ENCODE peak calls at places on chromosomes 2 and 18, in nine cellular contexts. W, A, K, H, V, B, Z, P and R are unnamed samples. For H3K36me3 and H3K27me3, the result is how much of the 10 kb centered on the place peaks cover.

GRCh38 chr18:63366270-63366990 is 576 bp downstream of the KDSR start:
- DNase-seq in W (peak), B (peak), A (peak), H (peak), V (peak), Z (peak), K (peak), P (peak), R (peak)

GRCh38 chr2:11630855-11631254 is 39.1 kb downstream of the NTSR2 start:
- DNase-seq in A (no peak), K (no peak), P (no peak), V (no peak), H (no peak), B (no peak), W (no peak), Z (no peak), R (no peak)

GRCh38 chr2:207937818-207938217 is 87.5 kb downstream of the PLEKHM3 start:
- DNase-seq in P (no peak), Z (no peak), W (no peak), V (no peak), K (no peak), B (no peak), A (no peak), H (no peak), R (no peak)

GRCh38 chr18:61154866-61155265 is 178.4 kb upstream of the CDH20 start:
- DNase-seq in V (no peak), Z (no peak), B (no peak), W (no peak), K (no peak), H (no peak), P (no peak), A (no peak), R (no peak)

GRCh38 chr2:145040433-145040832 is 520.5 kb upstream of the ZEB2 start:
- DNase-seq in H (no peak), K (no peak), P (no peak), V (no peak), B (no peak), Z (no peak), W (no peak), A (no peak), R (no peak)

GRCh38 chr2:120797421-120798289 is 62.0 kb downstream of the GLI2 start:
- DNase-seq in K (no peak), P (no peak), Z (no peak), H (no peak), A (no peak), B (peak), V (no peak), W (no peak), R (peak)

GRCh38 chr18:44518666-44519065 is 162.0 kb upstream of the SETBP1 start:
- DNase-seq in H (no peak), V (no peak), P (no peak), K (no peak), A (no peak), W (no peak), B (no peak), Z (no peak), R (no peak)

GRCh38 chr2:110840508-110840907 is 108.1 kb downstream of the ACOXL start:
- DNase-seq in V (no peak), K (no peak), A (no peak), B (no peak), Z (no peak), H (no peak), W (no peak), P (no peak), R (no peak)

GRCh38 chr18:22883827-22884226 is 49.3 kb upstream of the RBBP8 start:
- DNase-seq in A (no peak), H (no peak), B (no peak), K (no peak), P (no peak), W (no peak), V (no peak), Z (no peak), R (no peak)

GRCh38 chr2:159026170-159026569 is 57.7 kb downstream of the TANC1 start:
- DNase-seq in A (no peak), Z (no peak), K (no peak), H (no peak), V (no peak), B (no peak), P (no peak), W (no peak), R (no peak)

GRCh38 chr2:73415906-73416305 is 30.3 kb downstream of the ALMS1 start:
- DNase-seq in B (no peak), A (no peak), W (no peak), V (no peak), P (no peak), K (no peak), Z (no peak), H (no peak), R (no peak)

GRCh38 chr18:63363951-63364350 is 3.1 kb downstream of the KDSR start:
- DNase-seq in Z (no peak), B (no peak), H (no peak), A (no peak), K (no peak), V (no peak), P (peak), W (no peak), R (no peak)

GRCh38 chr2:9879455-9880194 is 36.4 kb downstream of the TAF1B start:
- DNase-seq in K (no peak), Z (no peak), P (no peak), W (no peak), V (no peak), A (no peak), H (no peak), B (no peak), R (no peak)

GRCh38 chr18:35662293-35663062 is 80.9 kb downstream of the GALNT1 start:
- DNase-seq in P (no peak), W (no peak), H (no peak), A (no peak), B (no peak), Z (no peak), K (no peak), V (no peak), R (no peak)

GRCh38 chr2:146312899-146313298 is 1531.9 kb upstream of the ACVR2A start:
- DNase-seq in P (no peak), V (no peak), H (no peak), A (peak), B (no peak), Z (no peak), K (no peak), W (peak), R (no peak)

GRCh38 chr2:40192864-40193669 is 258.8 kb downstream of the SLC8A1 start:
- DNase-seq in Z (no peak), A (no peak), B (no peak), K (no peak), H (peak), V (no peak), P (no peak), W (no peak), R (no peak)

GRCh38 chr2:238444242-238444641 is 17.5 kb downstream of the ASB1 start:
- DNase-seq in H (no peak), Z (no peak), A (no peak), W (no peak), B (no peak), K (no peak), V (no peak), P (no peak), R (no peak)
- H3K36me3 ChIP-seq in H (under half), Z (under half), A (under half), W (under half), B (under half), K (under half), V (half or more), P (under half), R (under half)

DNA sequence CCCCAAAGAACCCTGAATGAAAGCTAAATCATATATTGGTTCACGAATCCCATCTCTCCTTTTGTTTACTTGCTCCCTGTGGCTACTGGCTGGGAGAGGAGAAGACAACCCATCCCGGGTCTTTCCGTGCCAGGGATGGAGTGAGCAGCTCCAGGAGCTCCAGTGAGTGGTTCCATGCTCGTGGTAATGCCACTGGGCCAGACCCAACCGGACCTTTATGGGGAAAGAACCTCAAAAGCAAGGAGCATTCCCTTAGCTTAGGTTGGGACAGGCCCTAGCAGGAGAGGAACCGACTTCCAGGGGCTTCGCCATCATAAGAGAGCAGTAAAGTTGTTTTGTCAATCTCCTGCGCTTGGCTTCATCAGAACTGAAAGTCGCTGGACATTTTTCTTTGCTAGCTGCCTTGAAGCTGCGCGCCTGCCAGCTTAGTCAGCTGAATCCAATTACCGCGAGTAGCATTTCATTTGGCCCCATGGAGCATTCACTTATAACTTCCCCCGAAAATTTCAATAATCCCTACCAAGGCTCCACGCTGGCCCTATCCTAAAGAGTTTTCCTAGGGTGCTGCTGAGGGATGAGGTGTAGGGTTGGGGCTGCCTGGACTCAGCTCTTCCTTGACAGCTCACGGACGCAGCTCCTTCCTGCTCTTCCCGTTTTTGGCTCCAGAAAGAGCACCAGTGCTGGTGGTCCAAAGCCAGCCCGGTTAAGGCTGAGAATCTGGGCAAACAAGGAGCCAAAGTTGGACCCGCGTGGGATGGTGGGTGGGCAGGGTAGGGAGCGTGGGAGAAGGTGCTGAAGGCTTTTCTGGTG is 4.9 kb downstream of the HOXD3 start:
- DNase-seq in H (no peak), W (no peak), K (no peak), V (no peak), B (peak), Z (no peak), P (no peak), A (no peak), R (no peak)
- H3K27me3 ChIP-seq in H (half or more), W (half or more), K (under half), V (half or more), B (half or more), Z (under half), P (under half), A (half or more), R (half or more)

GRCh38 chr2:85063981-85064599 is 69.1 kb upstream of the TCF7L1 start:
- DNase-seq in H (no peak), K (no peak), Z (no peak), P (no peak), W (no peak), A (no peak), V (no peak), B (no peak), R (no peak)

GRCh38 chr2:85057236-85057635 is 76.0 kb upstream of the TCF7L1 start:
- DNase-seq in H (no peak), V (no peak), P (no peak), W (no peak), B (no peak), A (no peak), K (no peak), Z (no peak), R (no peak)

GRCh38 chr2:85053802-85054201 is 79.4 kb upstream of the TCF7L1 start:
- DNase-seq in P (no peak), H (peak), W (peak), K (no peak), B (peak), V (peak), Z (peak), A (no peak), R (no peak)

GRCh38 chr2:85062565-85062964 is 70.6 kb upstream of the TCF7L1 start:
- DNase-seq in K (no peak), Z (no peak), P (no peak), H (no peak), W (no peak), A (no peak), V (no peak), B (no peak), R (no peak)

DNA sequence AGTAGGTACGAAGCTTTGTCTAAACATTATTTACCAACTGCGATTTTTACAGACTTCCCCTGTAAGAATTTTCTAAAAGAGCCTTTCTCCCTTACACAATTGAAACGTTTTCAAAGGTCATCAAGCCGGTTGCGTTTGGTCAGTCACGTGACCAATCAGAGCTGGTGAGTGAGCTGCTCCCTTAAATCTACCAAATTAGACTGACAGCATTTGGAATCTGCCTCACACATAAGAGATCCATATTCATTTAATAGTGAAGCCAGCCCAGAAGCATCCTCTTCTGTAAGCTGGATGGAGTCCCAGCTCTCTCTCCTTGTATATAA is 74.6 kb upstream of the TCF7L1 start:
- DNase-seq in B (no peak), H (no peak), V (peak), Z (no peak), W (no peak), K (no peak), A (no peak), P (no peak), R (no peak)
- H3K36me3 ChIP-seq in B (under half), H (under half), V (under half), Z (under half), W (under half), K (under half), A (under half), P (under half), R (under half)

DNA sequence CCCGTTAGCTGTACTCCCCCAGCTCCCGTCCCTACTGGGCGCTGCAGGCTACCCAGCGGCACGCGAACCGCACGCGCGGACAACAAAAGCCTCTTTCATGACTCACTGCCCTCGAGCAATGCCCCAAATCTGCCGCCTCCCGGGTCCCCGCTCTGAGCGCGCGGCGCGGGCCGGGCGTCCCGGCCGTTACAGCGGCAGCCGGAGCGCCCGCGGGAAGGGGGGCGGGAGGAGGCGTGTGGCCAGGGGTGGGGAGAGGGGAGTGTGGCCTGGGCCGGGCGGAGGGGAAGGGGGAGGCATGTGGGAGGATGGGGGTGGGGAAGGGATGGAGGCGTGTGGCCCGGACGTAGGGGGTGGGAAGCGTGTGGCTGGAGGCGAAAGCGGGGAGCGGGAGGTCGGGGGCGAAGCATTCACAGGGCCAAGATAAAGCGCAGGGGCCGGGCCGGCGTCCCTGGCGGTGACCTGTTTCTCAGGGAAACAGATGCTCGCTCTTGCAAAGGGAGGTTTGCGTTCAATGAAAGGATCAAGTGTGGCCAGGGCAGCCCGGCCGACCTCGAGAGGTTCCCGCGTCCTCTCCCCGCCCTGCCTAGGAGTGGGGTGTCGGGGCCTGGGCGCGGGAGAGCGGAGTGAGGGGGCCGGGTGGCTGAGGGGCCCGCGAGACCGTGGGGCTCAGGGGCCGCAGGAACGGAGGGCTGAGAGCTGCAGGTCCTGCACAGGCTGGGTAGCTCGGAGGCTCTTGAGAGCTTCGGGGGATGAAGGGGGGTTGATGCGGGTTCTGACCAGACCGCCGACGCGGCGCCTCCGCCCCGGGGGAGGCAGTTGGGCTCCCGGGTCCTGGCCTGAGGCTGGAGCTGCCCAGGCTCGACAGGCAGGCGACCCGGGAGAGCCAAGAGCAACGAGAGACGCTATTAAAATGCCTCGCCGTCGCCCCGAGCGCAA is 3.5 kb upstream of the NEUROD1 start:
- DNase-seq in V (no peak), K (no peak), P (no peak), H (no peak), A (peak), B (peak), W (no peak), Z (no peak), R (peak)
- H3K27me3 ChIP-seq in V (half or more), K (under half), P (under half), H (under half), A (half or more), B (half or more), W (half or more), Z (half or more), R (half or more)

DNA sequence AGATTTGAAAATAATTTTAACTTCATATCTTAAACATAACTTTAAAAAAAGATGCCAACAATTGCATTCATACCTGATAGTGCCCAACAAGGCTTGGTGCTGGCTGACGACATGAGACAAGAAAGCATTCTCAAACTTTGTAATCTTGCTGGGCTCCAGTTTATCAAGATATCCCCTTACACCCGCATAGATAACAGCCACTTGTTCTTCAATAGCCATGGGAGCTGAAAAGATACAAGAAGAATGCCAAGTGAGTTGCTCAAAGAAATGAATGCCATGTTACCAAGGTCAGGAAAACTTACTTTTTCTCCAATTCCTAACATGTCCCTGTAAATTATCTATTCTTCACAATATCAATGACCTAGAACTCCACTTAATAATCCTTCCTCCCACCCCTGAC is 12.4 kb upstream of the PSTPIP2 start:
- DNase-seq in P (no peak), B (no peak), Z (no peak), A (no peak), H (no peak), W (no peak), V (no peak), K (no peak), R (no peak)
- H3K36me3 ChIP-seq in P (half or more), B (half or more), Z (under half), A (half or more), H (under half), W (half or more), V (half or more), K (under half), R (under half)

DNA sequence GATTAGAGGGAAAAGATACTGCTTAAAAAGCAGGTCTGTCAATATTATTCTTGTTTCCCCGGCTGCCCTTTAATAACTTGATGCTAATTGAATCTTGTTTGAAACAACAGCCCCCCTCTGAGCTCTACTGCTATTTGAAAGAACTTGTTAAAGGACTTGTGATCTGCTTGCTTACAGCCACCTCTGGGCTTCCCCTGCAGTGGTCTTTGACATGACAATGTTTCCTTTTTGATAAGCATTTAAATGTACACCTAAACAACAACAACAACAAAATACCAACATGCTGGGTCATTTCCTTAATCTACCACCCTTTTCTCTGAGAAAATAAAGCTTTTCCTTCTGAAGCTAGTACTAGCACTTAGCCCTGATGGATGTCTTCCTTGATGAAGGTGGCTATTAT is 3.9 kb downstream of the HOXD1 start:
- DNase-seq in Z (no peak), A (no peak), K (no peak), P (no peak), V (no peak), H (no peak), B (no peak), W (no peak), R (peak)
- H3K27me3 ChIP-seq in Z (under half), A (half or more), K (under half), P (under half), V (under half), H (under half), B (half or more), W (under half), R (half or more)

GRCh38 chr2:53905396-53905795 is 45.6 kb upstream of the GPR75 start:
- DNase-seq in K (no peak), A (no peak), P (no peak), B (no peak), Z (no peak), W (no peak), H (no peak), V (no peak), R (no peak)

GRCh38 chr2:53911434-53912189 is 51.8 kb upstream of the GPR75 start:
- DNase-seq in B (no peak), A (peak), W (no peak), P (no peak), H (no peak), V (no peak), Z (no peak), K (no peak), R (peak)

GRCh38 chr2:53903011-53903410 is 43.2 kb upstream of the GPR75 start:
- DNase-seq in A (no peak), V (no peak), P (no peak), Z (no peak), W (no peak), K (no peak), B (no peak), H (no peak), R (no peak)

GRCh38 chr2:53907582-53907981 is 47.8 kb upstream of the GPR75 start:
- DNase-seq in V (no peak), P (no peak), Z (no peak), H (no peak), B (no peak), K (no peak), W (no peak), A (no peak), R (no peak)
- H3K36me3 ChIP-seq in V (half or more), P (under half), Z (under half), H (under half), B (under half), K (under half), W (half or more), A (half or more), R (under half)

GRCh38 chr2:218993345-218994315 is at the start of gene CRYBA2:
- DNase-seq in W (no peak), V (no peak), A (no peak), B (peak), K (no peak), Z (no peak), H (no peak), P (no peak), R (peak)
- H3K27me3 ChIP-seq in W (half or more), V (half or more), A (half or more), B (half or more), K (under half), Z (half or more), H (under half), P (under half), R (half or more)

GRCh38 chr18:13318644-13319501 is 100.3 kb downstream of the LDLRAD4 start:
- DNase-seq in A (no peak), Z (no peak), H (no peak), K (no peak), P (no peak), W (no peak), B (no peak), V (no peak), R (no peak)
- H3K36me3 ChIP-seq in A (under half), Z (under half), H (under half), K (under half), P (under half), W (under half), B (under half), V (under half), R (under half)

GRCh38 chr18:9694952-9695495 is 13.1 kb upstream of the RAB31 start:
- DNase-seq in V (no peak), Z (no peak), B (no peak), P (no peak), H (no peak), A (no peak), W (no peak), K (no peak), R (no peak)
- H3K27me3 ChIP-seq in V (under half), Z (under half), B (under half), P (under half), H (under half), A (under half), W (under half), K (under half), R (under half)